ENCODE peak calls at places on chromosomes 12 and 14, in five cellular contexts. One of them, this sample, is unnamed.

GRCh38 chr12:130083746-130084145 is 78.5 kb upstream of the FZD10 start:
- DNase-seq in ovary: no peak
- DNase-seq in Peyer's patch: no peak
- DNase-seq in transverse colon: no peak
- DNase-seq in RWPE2: no peak
- DNase-seq in this sample: no peak

GRCh38 chr12:104446646-104447415 is 9.9 kb upstream of the CHST11 start:
- DNase-seq in Peyer's patch: no peak
- DNase-seq in transverse colon: no peak
- DNase-seq in RWPE2: no peak
- DNase-seq in ovary: no peak
- DNase-seq in this sample: no peak

GRCh38 chr12:57521475-57522018 is 1.1 kb upstream of the MBD6 start:
- DNase-seq in transverse colon: peak
- DNase-seq in Peyer's patch: peak
- DNase-seq in ovary: peak
- DNase-seq in RWPE2: no peak
- DNase-seq in this sample: peak

GRCh38 chr12:20367731-20368652 is at the start of gene PDE3A:
- DNase-seq in transverse colon: peak
- DNase-seq in Peyer's patch: no peak
- DNase-seq in RWPE2: no peak
- DNase-seq in ovary: peak
- DNase-seq in this sample: no peak

GRCh38 chr12:62194031-62194430 is 66.2 kb upstream of the USP15 start:
- DNase-seq in ovary: no peak
- DNase-seq in transverse colon: no peak
- DNase-seq in RWPE2: no peak
- DNase-seq in Peyer's patch: no peak
- DNase-seq in this sample: no peak

GRCh38 chr12:86683568-86683991 is 427.4 kb upstream of the MGAT4C start:
- DNase-seq in Peyer's patch: no peak
- DNase-seq in RWPE2: no peak
- DNase-seq in ovary: no peak
- DNase-seq in transverse colon: no peak
- DNase-seq in this sample: no peak

GRCh38 chr12:1934068-1934467 is 15.6 kb upstream of the CACNA2D4 start:
- DNase-seq in ovary: no peak
- DNase-seq in transverse colon: no peak
- DNase-seq in RWPE2: no peak
- DNase-seq in Peyer's patch: no peak
- DNase-seq in this sample: no peak

GRCh38 chr12:56462565-56462964 is 5.8 kb upstream of the SPRYD4 start:
- DNase-seq in RWPE2: no peak
- DNase-seq in transverse colon: no peak
- DNase-seq in ovary: no peak
- DNase-seq in Peyer's patch: no peak
- DNase-seq in this sample: no peak

GRCh38 chr14:34078117-34078743 is 127.4 kb upstream of the EGLN3 start:
- DNase-seq in RWPE2: no peak
- DNase-seq in transverse colon: no peak
- DNase-seq in ovary: no peak
- DNase-seq in Peyer's patch: no peak
- DNase-seq in this sample: no peak

GRCh38 chr12:99386907-99387306 is 260.6 kb upstream of the GARIN6 start:
- DNase-seq in Peyer's patch: no peak
- DNase-seq in ovary: no peak
- DNase-seq in transverse colon: no peak
- DNase-seq in RWPE2: no peak
- DNase-seq in this sample: no peak

GRCh38 chr14:72678360-72678759 is 215.5 kb downstream of the DPF3 start:
- DNase-seq in transverse colon: no peak
- DNase-seq in Peyer's patch: no peak
- DNase-seq in RWPE2: no peak
- DNase-seq in ovary: no peak
- DNase-seq in this sample: no peak

GRCh38 chr12:130398089-130398848 is 60.6 kb downstream of the PIWIL1 start:
- DNase-seq in transverse colon: no peak
- DNase-seq in RWPE2: no peak
- DNase-seq in ovary: no peak
- DNase-seq in Peyer's patch: no peak
- DNase-seq in this sample: no peak

GRCh38 chr12:34400986-34401658 is 378.8 kb downstream of the ALG10 start:
- DNase-seq in RWPE2: peak
- DNase-seq in Peyer's patch: peak
- DNase-seq in transverse colon: peak
- DNase-seq in ovary: peak
- DNase-seq in this sample: peak

GRCh38 chr14:59116984-59117415 is 71.5 kb upstream of the DAAM1 start:
- DNase-seq in Peyer's patch: no peak
- DNase-seq in ovary: no peak
- DNase-seq in transverse colon: no peak
- DNase-seq in RWPE2: no peak
- DNase-seq in this sample: no peak

GRCh38 chr12:107079172-107080011 is 14.0 kb downstream of the CRY1 start:
- DNase-seq in Peyer's patch: no peak
- DNase-seq in RWPE2: no peak
- DNase-seq in transverse colon: no peak
- DNase-seq in ovary: no peak
- DNase-seq in this sample: no peak

GRCh38 chr12:132178801-132179401 is 34.6 kb downstream of the NOC4L start:
- DNase-seq in RWPE2: no peak
- DNase-seq in transverse colon: no peak
- DNase-seq in Peyer's patch: peak
- DNase-seq in ovary: no peak
- DNase-seq in this sample: no peak

GRCh38 chr14:25406818-25407217 is 356.9 kb upstream of the STXBP6 start:
- DNase-seq in ovary: no peak
- DNase-seq in Peyer's patch: no peak
- DNase-seq in RWPE2: no peak
- DNase-seq in transverse colon: peak
- DNase-seq in this sample: no peak
- TF ChIP-seq CTCF in ovary: no peak
- TF ChIP-seq CTCF in Peyer's patch: peak
- TF ChIP-seq CTCF in RWPE2: peak
- TF ChIP-seq CTCF in transverse colon: peak
- TF ChIP-seq CTCF in this sample: peak

GRCh38 chr14:65238456-65238855 is 136.1 kb upstream of the MAX start:
- DNase-seq in transverse colon: no peak
- DNase-seq in RWPE2: no peak
- DNase-seq in Peyer's patch: no peak
- DNase-seq in ovary: no peak
- DNase-seq in this sample: no peak

GRCh38 chr14:65241125-65241752 is 138.9 kb upstream of the MAX start:
- DNase-seq in transverse colon: no peak
- DNase-seq in Peyer's patch: no peak
- DNase-seq in RWPE2: no peak
- DNase-seq in ovary: no peak
- DNase-seq in this sample: no peak

GRCh38 chr14:65239143-65239672 is 136.9 kb upstream of the MAX start:
- DNase-seq in ovary: no peak
- DNase-seq in Peyer's patch: no peak
- DNase-seq in transverse colon: peak
- DNase-seq in RWPE2: no peak
- DNase-seq in this sample: no peak

GRCh38 chr14:65237956-65238355 is 135.6 kb upstream of the MAX start:
- DNase-seq in ovary: no peak
- DNase-seq in Peyer's patch: no peak
- DNase-seq in RWPE2: no peak
- DNase-seq in transverse colon: no peak
- DNase-seq in this sample: peak

DNA sequence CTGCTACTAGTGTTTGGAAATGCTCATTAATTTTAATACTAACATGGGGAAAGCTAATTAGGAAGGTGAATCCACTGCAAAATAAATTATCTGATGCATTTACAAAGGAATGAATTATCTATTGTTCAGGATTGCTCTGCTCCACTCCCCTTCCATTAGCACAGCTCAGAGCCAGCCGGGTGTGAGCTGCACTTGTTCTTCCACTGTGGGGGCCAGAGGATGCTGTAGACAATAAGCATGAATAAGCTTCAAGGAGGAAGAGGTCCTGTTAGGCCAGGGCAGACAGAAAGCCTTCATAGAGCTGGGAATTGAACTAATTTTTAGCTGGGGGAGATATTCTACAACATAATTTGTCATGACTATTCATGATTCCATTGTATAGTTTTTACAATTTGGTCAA is 137.6 kb upstream of the MAX start:
- DNase-seq in Peyer's patch: no peak
- DNase-seq in transverse colon: no peak
- DNase-seq in RWPE2: no peak
- DNase-seq in ovary: no peak
- DNase-seq in this sample: no peak
- TF ChIP-seq CTCF in Peyer's patch: no peak
- TF ChIP-seq CTCF in transverse colon: no peak
- TF ChIP-seq CTCF in RWPE2: no peak
- TF ChIP-seq CTCF in ovary: no peak
- TF ChIP-seq CTCF in this sample: no peak

GRCh38 chr12:31931796-31932715 is 27.2 kb upstream of the RESF1 start:
- DNase-seq in transverse colon: no peak
- DNase-seq in Peyer's patch: no peak
- DNase-seq in RWPE2: no peak
- DNase-seq in ovary: no peak
- DNase-seq in this sample: no peak
- TF ChIP-seq CTCF in transverse colon: no peak
- TF ChIP-seq CTCF in Peyer's patch: no peak
- TF ChIP-seq CTCF in RWPE2: no peak
- TF ChIP-seq CTCF in ovary: no peak
- TF ChIP-seq CTCF in this sample: no peak

DNA sequence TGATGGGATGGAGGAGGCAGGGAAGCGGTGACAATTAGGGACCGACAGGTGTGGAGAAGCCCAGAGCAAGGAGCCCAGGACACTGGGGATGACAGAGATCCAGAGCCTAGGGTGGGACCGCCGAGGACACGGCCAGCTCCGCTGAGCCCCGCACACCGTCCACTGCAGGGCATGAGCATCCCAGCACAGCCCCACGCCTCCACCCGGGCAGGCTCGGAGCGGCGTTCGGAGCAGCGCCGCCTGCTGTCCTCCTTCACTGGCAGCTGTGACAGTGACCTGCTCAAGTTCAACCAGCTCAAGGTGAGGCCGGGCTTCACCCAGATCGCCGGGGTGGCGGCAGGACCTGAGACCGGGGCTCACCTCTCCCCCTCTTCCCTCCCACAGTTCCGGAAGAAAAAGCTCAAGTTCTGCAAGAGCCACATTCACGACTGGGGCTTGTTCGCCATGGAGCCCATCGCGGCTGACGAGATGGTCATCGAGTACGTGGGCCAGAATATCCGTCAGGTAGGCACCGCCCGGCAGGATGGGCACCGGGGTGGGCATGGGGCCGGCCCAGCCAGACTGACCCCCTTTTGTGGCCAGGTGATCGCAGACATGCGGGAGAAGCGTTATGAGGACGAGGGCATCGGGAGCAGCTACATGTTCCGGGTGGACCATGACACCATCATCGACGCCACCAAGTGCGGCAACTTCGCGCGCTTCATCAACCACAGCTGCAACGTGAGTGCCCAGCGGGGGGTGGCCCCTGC is 23.7 kb downstream of the SETD1B start:
- DNase-seq in RWPE2: peak
- DNase-seq in transverse colon: no peak
- DNase-seq in Peyer's patch: no peak
- DNase-seq in ovary: no peak
- DNase-seq in this sample: no peak
- TF ChIP-seq CTCF in RWPE2: no peak
- TF ChIP-seq CTCF in transverse colon: no peak
- TF ChIP-seq CTCF in Peyer's patch: no peak
- TF ChIP-seq CTCF in ovary: no peak
- TF ChIP-seq CTCF in this sample: no peak

GRCh38 chr12:65962921-65963883 is 138.9 kb downstream of the HMGA2 start:
- DNase-seq in RWPE2: no peak
- DNase-seq in Peyer's patch: no peak
- DNase-seq in ovary: peak
- DNase-seq in transverse colon: peak
- DNase-seq in this sample: no peak
- TF ChIP-seq CTCF in RWPE2: no peak
- TF ChIP-seq CTCF in Peyer's patch: no peak
- TF ChIP-seq CTCF in ovary: no peak
- TF ChIP-seq CTCF in transverse colon: no peak
- TF ChIP-seq CTCF in this sample: no peak